ENCODE peak calls at places on chromosomes 2 and 18, in eight cellular contexts. T is hepatocyte, Q is GM23338, W is PC-3, G is neural progenitor cell, Z is MM.1S, S is OCI-LY7, P is SK-N-SH. L is an unnamed sample. For H3K4me1, the result is how much of the 10 kb centered on the place peaks cover.

GRCh38 chr2:100992262-100992661 is 9.8 kb upstream of the RPL31 start:
- DNase-seq in T (no peak), Q (no peak), W (no peak), G (no peak), Z (no peak), S (no peak), P (no peak), L (no peak)

GRCh38 chr18:35193313-35193712 is 47.5 kb upstream of the ZNF397 start:
- DNase-seq in T (no peak), Q (no peak), W (no peak), G (no peak), Z (no peak), S (no peak), P (no peak), L (no peak)

GRCh38 chr2:15671842-15672815 is 80.5 kb downstream of the DDX1 start:
- DNase-seq in T (no peak), Q (no peak), W (no peak), G (no peak), Z (no peak), S (no peak), P (no peak), L (no peak)

GRCh38 chr2:74425523-74425922 is 4.0 kb downstream of the WDR54 start:
- DNase-seq in T (peak), Q (no peak), W (no peak), G (no peak), Z (no peak), S (no peak), P (peak), L (peak)

GRCh38 chr2:43616967-43617366 is 20.1 kb upstream of the PLEKHH2 start:
- DNase-seq in T (no peak), Q (no peak), W (peak), G (no peak), Z (no peak), S (no peak), P (no peak), L (no peak)

GRCh38 chr18:11872479-11873136 is 21.4 kb downstream of the CHMP1B start:
- DNase-seq in T (peak), Q (peak), W (peak), G (peak), Z (no peak), S (peak), P (no peak), L (peak)

GRCh38 chr2:56291711-56292110 is 107.9 kb downstream of the CCDC85A start:
- DNase-seq in T (no peak), Q (no peak), W (no peak), G (no peak), Z (no peak), S (no peak), P (no peak), L (no peak)

GRCh38 chr18:54453996-54454395 is 96.3 kb downstream of the C18orf54 start:
- DNase-seq in T (no peak), Q (no peak), W (no peak), G (no peak), Z (no peak), S (no peak), P (no peak), L (no peak)

GRCh38 chr2:241665731-241666440 is 20.7 kb downstream of the DTYMK start:
- DNase-seq in T (no peak), Q (no peak), W (no peak), G (no peak), Z (no peak), S (no peak), P (no peak), L (peak)

GRCh38 chr2:162932416-162932815 is 93.8 kb upstream of the KCNH7 start:
- DNase-seq in T (no peak), Q (no peak), W (no peak), G (no peak), Z (no peak), S (no peak), P (no peak), L (no peak)

GRCh38 chr2:46855805-46856204 is 59.8 kb downstream of the MCFD2 start:
- DNase-seq in T (no peak), Q (no peak), W (peak), G (no peak), Z (no peak), S (no peak), P (no peak), L (peak)

GRCh38 chr2:74959106-74959751 is 786 bp downstream of the POLE4 start:
- DNase-seq in T (no peak), Q (no peak), W (no peak), G (no peak), Z (no peak), S (no peak), P (no peak), L (no peak)

GRCh38 chr2:239157269-239157668 is 243.6 kb downstream of the HDAC4 start:
- DNase-seq in T (no peak), Q (no peak), W (no peak), G (no peak), Z (no peak), S (no peak), P (peak), L (no peak)

GRCh38 chr2:200177971-200178911 is 128.3 kb upstream of the SPATS2L start:
- DNase-seq in T (no peak), Q (no peak), W (no peak), G (no peak), Z (no peak), S (no peak), P (no peak), L (peak)

GRCh38 chr2:10331033-10331701 is 28.5 kb downstream of the HPCAL1 start:
- DNase-seq in T (peak), Q (peak), W (peak), G (no peak), Z (no peak), S (peak), P (no peak), L (peak)

GRCh38 chr2:72173640-72174321 is 26.1 kb upstream of the CYP26B1 start:
- DNase-seq in T (no peak), Q (peak), W (no peak), G (no peak), Z (no peak), S (no peak), P (peak), L (no peak)

GRCh38 chr2:98118161-98118560 is 31.2 kb downstream of the VWA3B start:
- DNase-seq in T (no peak), Q (no peak), W (peak), G (no peak), Z (no peak), S (no peak), P (no peak), L (peak)

GRCh38 chr2:11679016-11679415 is 9.0 kb upstream of the NTSR2 start:
- DNase-seq in T (no peak), Q (no peak), W (no peak), G (no peak), Z (peak), S (no peak), P (no peak), L (no peak)

GRCh38 chr2:44479127-44479887 is 117.6 kb downstream of the CAMKMT start:
- DNase-seq in T (peak), Q (peak), W (peak), G (peak), Z (peak), S (peak), P (peak), L (peak)

GRCh38 chr2:16972276-16972675 is 306.6 kb upstream of the CYRIA start:
- DNase-seq in T (no peak), Q (no peak), W (no peak), G (no peak), Z (no peak), S (no peak), P (no peak), L (peak)

GRCh38 chr2:238947920-238948710 is 100.2 kb downstream of the TWIST2 start:
- DNase-seq in T (no peak), Q (peak), W (peak), G (no peak), Z (peak), S (no peak), P (no peak), L (peak)

GRCh38 chr2:130808482-130809268 is 28.0 kb upstream of the ARHGEF4 start:
- DNase-seq in T (no peak), Q (no peak), W (peak), G (no peak), Z (no peak), S (no peak), P (no peak), L (no peak)

GRCh38 chr2:100785621-100786296 is 34.2 kb upstream of the NPAS2 start:
- DNase-seq in T (no peak), Q (no peak), W (peak), G (no peak), Z (no peak), S (no peak), P (no peak), L (peak)

GRCh38 chr2:183552716-183553115 is 428.5 kb downstream of the NUP35 start:
- DNase-seq in T (no peak), Q (no peak), W (no peak), G (no peak), Z (no peak), S (no peak), P (no peak), L (no peak)

GRCh38 chr2:218022131-218022850 is 19.5 kb upstream of the TNS1 start:
- DNase-seq in T (no peak), Q (no peak), W (no peak), G (peak), Z (no peak), S (no peak), P (peak), L (no peak)

GRCh38 chr2:24617431-24617830 is 126.4 kb downstream of the NCOA1 start:
- DNase-seq in T (no peak), Q (no peak), W (no peak), G (no peak), Z (no peak), S (no peak), P (peak), L (no peak)

GRCh38 chr2:102025583-102026267 is 34.0 kb downstream of the IL1R2 start:
- DNase-seq in T (no peak), Q (no peak), W (no peak), G (no peak), Z (no peak), S (no peak), P (no peak), L (no peak)

GRCh38 chr18:903703-904102 is 968 bp upstream of the ADCYAP1 start:
- DNase-seq in T (peak), Q (peak), W (peak), G (peak), Z (no peak), S (no peak), P (no peak), L (peak)

GRCh38 chr2:124810132-124810531 is 785.0 kb downstream of the CNTNAP5 start:
- DNase-seq in T (peak), Q (peak), W (peak), G (peak), Z (peak), S (no peak), P (peak), L (no peak)

GRCh38 chr2:190477563-190478454 is 56.7 kb downstream of the NEMP2 start:
- DNase-seq in T (peak), Q (no peak), W (no peak), G (no peak), Z (no peak), S (no peak), P (no peak), L (peak)

GRCh38 chr2:15827001-15827400 is 113.3 kb upstream of the MYCN start:
- DNase-seq in T (no peak), Q (no peak), W (no peak), G (no peak), Z (no peak), S (no peak), P (no peak), L (no peak)

GRCh38 chr2:95007822-95008221 is 17.7 kb upstream of the MAL start:
- DNase-seq in T (no peak), Q (no peak), W (no peak), G (no peak), Z (no peak), S (no peak), P (no peak), L (no peak)

GRCh38 chr2:14749869-14750268 is 117.4 kb downstream of the LRATD1 start:
- DNase-seq in T (no peak), Q (no peak), W (peak), G (no peak), Z (no peak), S (no peak), P (no peak), L (peak)

GRCh38 chr2:137316075-137316474 is 550.7 kb downstream of the THSD7B start:
- DNase-seq in T (no peak), Q (no peak), W (no peak), G (no peak), Z (no peak), S (no peak), P (no peak), L (peak)

GRCh38 chr18:26082475-26082874 is 7.9 kb downstream of the SS18 start:
- DNase-seq in T (no peak), Q (no peak), W (peak), G (no peak), Z (no peak), S (no peak), P (no peak), L (peak)

GRCh38 chr18:56709463-56709862 is 58.3 kb downstream of the WDR7 start:
- DNase-seq in T (peak), Q (peak), W (peak), G (no peak), Z (peak), S (peak), P (peak), L (peak)
- TF ChIP-seq EZH2phosphoT487 in T (no peak), Q (no peak), W (no peak), G (no peak), Z (no peak), S (no peak), P (no peak), L (no peak)

DNA sequence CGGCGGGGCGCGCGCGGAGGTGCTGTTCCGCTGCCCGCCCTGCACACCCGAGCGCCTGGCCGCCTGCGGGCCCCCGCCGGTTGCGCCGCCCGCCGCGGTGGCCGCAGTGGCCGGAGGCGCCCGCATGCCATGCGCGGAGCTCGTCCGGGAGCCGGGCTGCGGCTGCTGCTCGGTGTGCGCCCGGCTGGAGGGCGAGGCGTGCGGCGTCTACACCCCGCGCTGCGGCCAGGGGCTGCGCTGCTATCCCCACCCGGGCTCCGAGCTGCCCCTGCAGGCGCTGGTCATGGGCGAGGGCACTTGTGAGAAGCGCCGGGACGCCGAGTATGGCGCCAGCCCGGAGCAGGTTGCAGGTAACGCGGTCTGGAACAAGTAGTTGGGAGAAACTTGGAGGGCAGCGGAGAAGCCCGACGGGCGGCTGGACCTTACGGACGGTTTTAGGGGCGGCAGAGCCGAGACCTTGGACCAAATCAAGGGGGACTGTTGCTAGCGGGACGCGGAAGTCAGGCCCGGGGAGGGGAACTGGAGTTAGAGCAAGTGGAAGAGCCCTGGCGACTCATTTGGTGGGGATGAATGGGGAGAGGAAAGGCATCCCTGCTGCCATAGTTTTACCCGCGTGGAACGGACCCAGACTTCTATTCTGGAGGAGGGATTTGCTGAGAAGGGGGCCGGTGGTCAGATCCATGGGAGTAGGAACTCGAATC is 546 bp downstream of the IGFBP2 start:
- DNase-seq in T (no peak), Q (peak), W (peak), G (no peak), Z (no peak), S (no peak), P (peak), L (peak)
- H3K27ac ChIP-seq in T (peak), Q (no peak), W (no peak), G (no peak), Z (no peak), S (no peak), P (peak), L (no peak)

DNA sequence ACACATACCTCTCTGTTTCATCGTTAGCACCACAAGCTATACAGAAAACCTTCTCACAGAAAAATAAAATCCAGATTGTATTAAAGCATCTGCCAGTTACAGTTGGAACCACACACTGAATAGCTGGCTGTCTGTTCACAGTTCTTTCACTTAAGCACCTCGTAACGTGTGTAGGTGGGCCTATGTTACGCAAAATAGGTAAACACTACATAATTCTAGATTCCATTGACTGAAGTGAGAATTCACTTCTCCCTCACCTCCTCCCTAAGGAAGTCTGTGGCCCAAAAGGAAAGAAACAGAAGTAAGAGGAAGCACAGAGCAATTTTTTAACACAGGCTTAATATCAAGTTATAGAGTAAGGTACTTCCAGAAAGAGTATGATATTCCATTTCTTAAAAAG is 24.9 kb downstream of the PELI1 start:
- DNase-seq in T (no peak), Q (no peak), W (no peak), G (no peak), Z (no peak), S (no peak), P (no peak), L (no peak)
- H3K4me1 ChIP-seq in T (half or more), Q (under half), W (under half), G (under half), Z (under half), S (half or more), P (under half), L (under half)

GRCh38 chr2:61210332-61210981 is 48.5 kb downstream of the C2orf74 start:
- DNase-seq in T (peak), Q (no peak), W (peak), G (no peak), Z (no peak), S (no peak), P (no peak), L (peak)
- TF ChIP-seq EZH2phosphoT487 in T (no peak), Q (no peak), W (no peak), G (no peak), Z (no peak), S (no peak), P (no peak), L (peak)

GRCh38 chr2:33038230-33038629 is 91.5 kb downstream of the LTBP1 start:
- DNase-seq in T (no peak), Q (no peak), W (no peak), G (no peak), Z (no peak), S (no peak), P (no peak), L (no peak)
- H3K27ac ChIP-seq in T (no peak), Q (no peak), W (no peak), G (no peak), Z (no peak), S (no peak), P (no peak), L (no peak)

DNA sequence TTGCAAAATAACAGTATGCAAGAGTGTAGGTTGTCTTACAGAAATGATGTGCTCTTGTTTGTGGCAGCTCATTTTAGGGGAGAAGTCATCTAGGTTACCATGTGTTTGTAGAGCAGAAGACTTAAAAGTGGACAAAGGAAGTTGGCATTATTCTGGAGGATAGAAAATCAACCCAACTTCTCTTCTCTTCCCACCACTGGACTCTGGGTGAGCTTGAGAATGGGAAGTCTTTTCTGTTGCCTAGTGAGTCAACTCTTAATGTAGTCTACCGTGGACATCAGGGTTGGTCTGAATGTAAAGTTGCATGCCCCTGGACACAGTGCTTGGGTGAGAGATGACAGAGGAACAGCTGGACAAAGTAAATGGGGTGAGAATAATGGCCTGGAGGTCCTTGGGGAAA is 98.3 kb downstream of the FMNL2 start:
- DNase-seq in T (no peak), Q (no peak), W (no peak), G (no peak), Z (no peak), S (no peak), P (no peak), L (no peak)
- H3K4me1 ChIP-seq in T (under half), Q (half or more), W (under half), G (half or more), Z (under half), S (under half), P (under half), L (under half)

GRCh38 chr2:207419331-207419730 is 110.4 kb upstream of the CREB1 start:
- DNase-seq in T (no peak), Q (no peak), W (no peak), G (no peak), Z (no peak), S (no peak), P (no peak), L (no peak)

GRCh38 chr2:207423886-207424285 is 105.9 kb upstream of the CREB1 start:
- DNase-seq in T (no peak), Q (no peak), W (peak), G (no peak), Z (peak), S (no peak), P (no peak), L (peak)

GRCh38 chr2:207422307-207422960 is 107.3 kb upstream of the CREB1 start:
- DNase-seq in T (no peak), Q (no peak), W (no peak), G (no peak), Z (no peak), S (no peak), P (peak), L (no peak)

GRCh38 chr2:207418422-207418821 is 111.3 kb upstream of the CREB1 start:
- DNase-seq in T (no peak), Q (no peak), W (no peak), G (no peak), Z (no peak), S (no peak), P (peak), L (no peak)

DNA sequence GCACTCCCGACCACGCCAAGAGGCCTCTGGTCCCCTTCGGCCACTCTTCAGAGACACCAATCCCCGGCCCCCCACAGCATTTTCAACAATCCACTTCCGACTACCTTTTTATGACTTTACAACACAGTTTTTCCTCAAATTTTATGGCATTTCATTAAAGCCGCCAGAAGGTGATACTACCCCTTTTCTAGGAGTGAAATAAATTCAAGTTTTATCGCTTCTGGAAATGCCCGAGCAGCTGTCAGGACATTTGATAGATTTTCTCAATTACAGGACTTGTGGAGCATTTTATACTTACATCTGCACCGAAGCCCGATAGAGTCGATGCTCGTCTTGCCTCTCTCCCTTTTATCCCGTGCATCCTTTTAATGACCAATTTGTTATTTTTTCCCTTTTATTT is 108.1 kb upstream of the CREB1 start:
- DNase-seq in T (no peak), Q (no peak), W (no peak), G (no peak), Z (no peak), S (no peak), P (no peak), L (no peak)
- TF ChIP-seq EZH2phosphoT487 in T (no peak), Q (no peak), W (no peak), G (no peak), Z (no peak), S (no peak), P (no peak), L (no peak)

GRCh38 chr2:119024152-119024551 is 82.2 kb downstream of the MARCO start:
- DNase-seq in T (no peak), Q (no peak), W (no peak), G (no peak), Z (no peak), S (no peak), P (peak), L (no peak)
- H3K27ac ChIP-seq in T (no peak), Q (no peak), W (no peak), G (no peak), Z (no peak), S (no peak), P (no peak), L (no peak)

GRCh38 chr2:64207573-64207972 is 63.4 kb upstream of the PELI1 start:
- DNase-seq in T (no peak), Q (no peak), W (no peak), G (no peak), Z (peak), S (no peak), P (no peak), L (no peak)
- H3K4me1 ChIP-seq in T (under half), Q (under half), W (under half), G (under half), Z (half or more), S (under half), P (under half), L (under half)

L was measured in GM23248.